ENCODE peak calls at places on chromosomes 4 and X, in seven cellular contexts. W is body of pancreas, I is colonic mucosa, X is kidney, P is brain microvascular endothelial cell, G is WERI-Rb-1, N is DND-41. U is an unnamed sample.

GRCh38 chr4:140924761-140925392 is 168.7 kb upstream of the TBC1D9 start:
- DNase-seq in P (no peak), X (no peak), I (no peak), W (no peak), N (no peak), G (no peak), U (no peak)

GRCh38 chr4:77310931-77311330 is 153.9 kb downstream of the CCNG2 start:
- DNase-seq in X (no peak), I (no peak), W (no peak), G (no peak), P (no peak), N (no peak), U (no peak)

GRCh38 chr4:47835489-47835888 is 2.4 kb downstream of the CORIN start:
- DNase-seq in I (no peak), W (no peak), G (no peak), X (no peak), N (no peak), P (peak; percentile 50), U (no peak)

GRCh38 chr4:163697121-163697520 is 202.6 kb downstream of the TMA16 start:
- DNase-seq in N (no peak), W (no peak), I (no peak), P (peak; percentile 63), X (no peak), G (no peak), U (peak; percentile 89)

GRCh38 chr4:56767567-56767966 is 53.9 kb downstream of the SPINK2 start:
- DNase-seq in G (no peak), I (no peak), X (no peak), W (no peak), N (no peak), P (no peak), U (no peak)

GRCh38 chr4:121072080-121072835 is at the start of gene NDNF:
- DNase-seq in I (peak; percentile 85), W (peak; percentile 27), N (no peak), G (peak; percentile 69), X (peak; percentile 69), P (no peak), U (no peak)

GRCh38 chr4:20418865-20419451 is 167.3 kb downstream of the SLIT2 start:
- DNase-seq in N (peak; percentile 7), I (no peak), G (no peak), P (peak; percentile 36), X (no peak), W (no peak), U (peak; percentile 51)

GRCh38 chrX:2351321-2351720 is 149.5 kb downstream of the DHRSX start:
- DNase-seq in G (no peak), I (no peak), P (peak; percentile 83), X (no peak), W (no peak), N (no peak), U (peak; percentile 75)

GRCh38 chrX:43655961-43656494 is at the start of gene MAOA:
- DNase-seq in P (no peak), W (peak; percentile 74), G (peak; percentile 56), X (peak; percentile 94), I (peak; percentile 93), N (no peak), U (no peak)

GRCh38 chr4:133594246-133595207 is 445.4 kb downstream of the PCDH10 start:
- DNase-seq in P (no peak), G (no peak), I (no peak), W (no peak), X (no peak), N (no peak), U (peak; percentile 85)

GRCh38 chrX:135591871-135592270 is 71.4 kb downstream of the INTS6L start:
- DNase-seq in X (no peak), N (no peak), I (no peak), G (no peak), P (no peak), W (no peak), U (no peak)

GRCh38 chr4:7390906-7391636 is 43.7 kb downstream of the PSAPL1 start:
- DNase-seq in P (no peak), X (peak; percentile 46), I (no peak), G (peak; percentile 6), N (no peak), W (no peak), U (no peak)

GRCh38 chr4:81963506-81964020 is 410.2 kb downstream of the HNRNPD start:
- DNase-seq in N (no peak), W (no peak), I (no peak), P (no peak), G (no peak), X (no peak), U (no peak)

DNA sequence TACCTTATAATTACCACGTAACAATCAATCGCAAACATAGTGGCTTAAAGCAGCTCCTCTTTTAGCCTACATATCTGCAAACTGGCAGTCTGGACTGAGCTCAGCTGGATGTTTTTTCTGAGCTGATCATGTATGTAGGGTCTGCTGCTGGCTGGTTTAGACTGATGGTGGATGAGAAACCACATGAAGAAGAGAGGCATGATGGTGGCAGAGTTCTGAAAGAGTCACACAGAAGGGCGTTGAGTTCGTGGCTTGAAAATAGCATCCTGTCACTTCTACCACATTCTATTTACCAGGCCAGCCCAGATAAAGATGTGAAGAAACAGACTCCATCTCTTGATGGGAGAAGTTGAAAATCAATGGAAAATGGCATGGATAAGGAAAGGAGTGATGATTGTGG is 151.3 kb downstream of the SNCA start:
- DNase-seq in X (no peak), W (no peak), P (no peak), I (no peak), G (no peak), N (peak; percentile 70), U (no peak)
- TF ChIP-seq CTCF in X (no peak), W (no peak), P (no peak), I (no peak), G (no peak), N (no peak), U (no peak)

GRCh38 chr4:64588507-64588906 is 179.3 kb upstream of the TECRL start:
- DNase-seq in G (no peak), W (no peak), X (no peak), N (no peak), I (no peak), P (no peak), U (no peak)

GRCh38 chr4:64582492-64582891 is 173.2 kb upstream of the TECRL start:
- DNase-seq in P (no peak), N (no peak), X (no peak), G (no peak), I (no peak), W (no peak), U (no peak)

GRCh38 chr4:64581422-64581821 is 172.2 kb upstream of the TECRL start:
- DNase-seq in X (no peak), I (no peak), G (no peak), P (peak; percentile 33), N (no peak), W (no peak), U (peak; percentile 12)

GRCh38 chr4:64584125-64584524 is 174.9 kb upstream of the TECRL start:
- DNase-seq in P (no peak), G (no peak), W (no peak), I (no peak), X (no peak), N (no peak), U (no peak)

DNA sequence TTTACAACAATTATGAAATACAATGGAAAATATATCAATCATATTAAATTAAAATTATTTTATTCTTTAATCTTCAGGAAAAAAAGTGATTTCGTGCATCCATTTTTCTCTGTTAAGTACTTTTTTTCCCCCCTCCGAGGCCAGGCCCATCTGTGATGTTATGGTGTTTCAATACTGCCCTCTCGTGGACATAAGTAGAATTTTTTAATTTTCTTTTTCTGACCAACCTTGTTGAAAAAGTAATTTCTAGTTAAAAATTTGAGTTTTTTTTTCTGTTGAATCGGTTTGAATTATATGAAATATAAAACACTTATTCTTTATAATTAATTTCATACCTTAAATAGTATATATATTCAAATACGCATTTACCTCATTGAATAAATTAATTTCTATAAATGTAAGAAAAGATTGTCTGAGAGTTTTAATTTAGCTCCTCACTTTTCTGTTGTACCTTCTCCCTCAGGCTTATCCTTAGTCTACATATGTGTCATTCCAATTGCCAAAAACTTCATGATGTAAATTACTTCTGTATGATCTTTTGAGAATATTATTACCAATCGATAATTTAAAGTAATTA is 175.8 kb upstream of the TECRL start:
- DNase-seq in N (peak; percentile 35), W (no peak), G (peak; percentile 38), X (no peak), I (no peak), P (no peak), U (no peak)
- TF ChIP-seq CTCF in N (peak; percentile 55), W (peak; percentile 46), G (no peak), X (peak; percentile 34), I (peak; percentile 57), P (peak; percentile 62), U (peak; percentile 87)

GRCh38 chr4:31692407-31692940 is 972.3 kb downstream of the PCDH7 start:
- DNase-seq in N (no peak), I (no peak), G (no peak), P (no peak), W (no peak), X (no peak), U (no peak)
- TF ChIP-seq CTCF in N (no peak), I (no peak), G (no peak), P (peak; percentile 40), W (no peak), X (no peak), U (no peak)

GRCh38 chr4:2946812-2947600 is 16.2 kb downstream of the NOP14 start:
- DNase-seq in N (no peak), I (no peak), P (no peak), W (no peak), X (no peak), G (no peak), U (no peak)

GRCh38 chr4:2947926-2948325 is 15.3 kb downstream of the NOP14 start:
- DNase-seq in X (no peak), I (no peak), N (no peak), G (no peak), P (no peak), W (no peak), U (no peak)

GRCh38 chr4:2949782-2950125 is 13.5 kb downstream of the NOP14 start:
- DNase-seq in N (no peak), P (no peak), I (no peak), X (no peak), W (no peak), G (no peak), U (no peak)

GRCh38 chr4:2950221-2950989 is 12.8 kb downstream of the NOP14 start:
- DNase-seq in N (no peak), W (no peak), G (no peak), I (no peak), P (no peak), X (no peak), U (no peak)

DNA sequence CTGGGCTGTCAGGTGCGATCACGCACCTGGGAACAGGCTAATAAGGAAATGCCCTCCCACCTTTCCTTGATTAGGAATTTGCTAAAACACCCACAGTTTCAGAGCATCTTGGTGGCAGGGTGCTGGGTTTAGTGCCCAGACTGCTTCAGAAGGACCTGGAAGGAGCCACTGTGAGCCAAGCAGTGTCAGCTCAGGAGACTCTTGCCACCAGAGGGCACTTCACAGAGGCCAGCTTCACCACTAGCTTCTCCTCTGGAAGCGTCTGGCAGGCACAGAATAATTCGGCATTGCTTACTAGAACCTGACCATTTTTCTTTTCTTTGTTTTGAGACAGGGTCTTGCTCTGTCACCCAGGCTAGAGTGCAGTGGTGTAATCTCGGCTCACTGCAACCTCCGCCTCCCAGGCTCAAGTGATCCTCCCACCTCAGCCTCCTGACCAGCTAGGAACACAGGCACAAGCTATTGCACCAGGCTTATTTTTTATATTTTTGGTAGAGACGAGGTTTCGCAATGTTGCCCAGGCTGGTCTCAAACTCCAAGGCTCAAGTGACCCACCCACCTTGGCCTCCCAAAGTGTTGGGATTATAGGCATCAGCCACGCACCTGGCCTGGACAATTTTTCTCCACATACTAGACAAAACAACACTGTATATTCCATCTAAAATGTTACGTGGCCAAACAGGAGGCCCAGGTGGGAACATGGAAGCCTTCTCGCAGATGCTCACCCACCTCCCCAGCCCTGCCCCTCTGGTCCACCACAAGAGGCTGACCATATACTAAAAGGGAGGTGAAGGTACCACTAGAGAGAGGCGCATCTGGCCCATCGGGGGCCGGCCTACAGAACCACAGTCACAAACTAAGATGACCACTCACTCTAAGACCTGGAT is 14.1 kb downstream of the NOP14 start:
- DNase-seq in N (no peak), P (no peak), I (no peak), G (peak; percentile 62), W (no peak), X (no peak), U (peak; percentile 32)
- TF ChIP-seq CTCF in N (peak; percentile 57), P (peak; percentile 75), I (no peak), G (peak; percentile 90), W (peak; percentile 40), X (peak; percentile 41), U (peak; percentile 76)

U was measured in HFFc6.